ENCODE peak calls at places on chromosomes 13 and 19, in five cellular contexts. T, I, R, E and W are unnamed samples.

GRCh38 chr13:30665638-30666037 is 47.9 kb downstream of the USPL1 start:
- DNase-seq in I (peak; percentile 24), R (no peak), E (no peak), T (no peak), W (no peak)

GRCh38 chr13:93248627-93249047 is 22.0 kb downstream of the GPC6 start:
- DNase-seq in R (no peak), T (no peak), E (peak; percentile 34), I (no peak), W (peak; percentile 78)

GRCh38 chr19:10560154-10560553 is 5.7 kb downstream of the KRI1 start:
- DNase-seq in T (no peak), I (no peak), E (no peak), R (no peak), W (no peak)

GRCh38 chr13:91167706-91168459 is 179.6 kb upstream of the MIR17HG start:
- DNase-seq in I (no peak), R (no peak), E (no peak), T (no peak), W (no peak)

GRCh38 chr13:78785764-78786163 is 126.8 kb upstream of the OBI1 start:
- DNase-seq in E (no peak), T (no peak), I (no peak), R (no peak), W (no peak)

GRCh38 chr19:56601375-56601774 is 6.3 kb downstream of the ZNF71 start:
- DNase-seq in I (no peak), R (no peak), E (no peak), T (no peak), W (no peak)

GRCh38 chr19:30328096-30328495 is 44.1 kb upstream of the ZNF536 start:
- DNase-seq in R (no peak), I (no peak), E (no peak), T (no peak), W (no peak)

GRCh38 chr13:77729502-77730221 is 32.2 kb downstream of the SLAIN1 start:
- DNase-seq in I (peak; percentile 90), T (no peak), E (no peak), R (peak; percentile 51), W (no peak)

GRCh38 chr13:28325022-28325421 is 169.9 kb downstream of the FLT1 start:
- DNase-seq in R (no peak), E (no peak), I (no peak), T (no peak), W (no peak)

GRCh38 chr13:53052675-53053074 is 24.1 kb downstream of the OLFM4 start:
- DNase-seq in T (no peak), E (no peak), R (no peak), I (no peak), W (no peak)

GRCh38 chr19:29714953-29715694 is at the start of gene C19orf12:
- DNase-seq in I (peak; percentile 75), R (peak; percentile 77), E (peak; percentile 63), T (peak; percentile 39), W (no peak)

GRCh38 chr13:112643759-112644459 is 45.9 kb upstream of the ATP11A start:
- DNase-seq in I (no peak), R (no peak), E (no peak), T (no peak), W (no peak)

GRCh38 chr19:2330632-2331284 is 2.3 kb downstream of the SPPL2B start:
- DNase-seq in R (no peak), I (no peak), E (no peak), T (no peak), W (no peak)

GRCh38 chr19:28199323-28199722 is 1013.6 kb downstream of the UQCRFS1 start:
- DNase-seq in E (no peak), I (no peak), R (no peak), T (no peak), W (no peak)

GRCh38 chr13:71217827-71218226 is 649.2 kb downstream of the DACH1 start:
- DNase-seq in E (no peak), T (no peak), I (no peak), R (no peak), W (no peak)